ENCODE peak calls at places on chromosomes 5 and 9, in seven cellular contexts. H is ovary, I is heart left ventricle, C is HCT116, T is IMR-90, V is HepG2, M is body of pancreas. B is an unnamed sample.

GRCh38 chr5:159059722-159060121 is 40.0 kb downstream of the EBF1 start:
- DNase-seq in I (no peak), T (no peak), C (no peak), H (no peak), M (no peak), V (no peak), B (no peak)

GRCh38 chr9:134384811-134385479 is 58.7 kb downstream of the RXRA start:
- DNase-seq in M (no peak), C (no peak), H (no peak), T (no peak), I (no peak), V (no peak), B (peak; percentile 70)

GRCh38 chr9:123955637-123956036 is 25.7 kb upstream of the DENND1A start:
- DNase-seq in M (no peak), I (no peak), T (no peak), V (no peak), H (no peak), C (no peak), B (no peak)

GRCh38 chr9:11735391-11735790 is 957.8 kb upstream of the TYRP1 start:
- DNase-seq in V (no peak), M (no peak), T (no peak), H (no peak), C (no peak), I (no peak), B (no peak)

GRCh38 chr9:81650836-81651545 is 38.4 kb downstream of the TLE1 start:
- DNase-seq in T (no peak), H (no peak), I (no peak), C (no peak), M (no peak), V (no peak), B (no peak)

GRCh38 chr5:97797994-97798451 is 615.0 kb upstream of the RIOK2 start:
- DNase-seq in H (no peak), I (no peak), M (no peak), V (no peak), C (no peak), T (no peak), B (no peak)

GRCh38 chr5:81749562-81750307 is 1.2 kb downstream of the SSBP2 start:
- DNase-seq in V (no peak), I (peak; percentile 51), C (no peak), T (peak; percentile 17), M (peak; percentile 21), H (peak; percentile 71), B (peak; percentile 44)

GRCh38 chr9:91465420-91465819 is 41.8 kb upstream of the NFIL3 start:
- DNase-seq in V (no peak), M (no peak), H (no peak), C (no peak), T (peak; percentile 67), I (no peak), B (no peak)

GRCh38 chr9:21856301-21857094 is 54.1 kb downstream of the MTAP start:
- DNase-seq in H (no peak), T (peak; percentile 51), I (no peak), M (peak; percentile 54), V (peak; percentile 33), C (no peak), B (no peak)

GRCh38 chr5:80937591-80937990 is 22.6 kb upstream of the RASGRF2 start:
- DNase-seq in V (no peak), T (peak; percentile 31), H (no peak), I (no peak), M (no peak), C (no peak), B (no peak)

GRCh38 chr5:88683506-88684135 is 199.4 kb downstream of the MEF2C start:
- DNase-seq in C (no peak), V (peak; percentile 5), T (no peak), I (no peak), H (no peak), M (no peak), B (no peak)

GRCh38 chr5:51829226-51829625 is 446.0 kb downstream of the ISL1 start:
- DNase-seq in M (no peak), H (no peak), V (no peak), C (no peak), I (no peak), T (no peak), B (no peak)

GRCh38 chr5:14742427-14743010 is 78.0 kb downstream of the OTULIN start:
- DNase-seq in V (no peak), T (no peak), I (no peak), C (no peak), H (no peak), M (no peak), B (no peak)

DNA sequence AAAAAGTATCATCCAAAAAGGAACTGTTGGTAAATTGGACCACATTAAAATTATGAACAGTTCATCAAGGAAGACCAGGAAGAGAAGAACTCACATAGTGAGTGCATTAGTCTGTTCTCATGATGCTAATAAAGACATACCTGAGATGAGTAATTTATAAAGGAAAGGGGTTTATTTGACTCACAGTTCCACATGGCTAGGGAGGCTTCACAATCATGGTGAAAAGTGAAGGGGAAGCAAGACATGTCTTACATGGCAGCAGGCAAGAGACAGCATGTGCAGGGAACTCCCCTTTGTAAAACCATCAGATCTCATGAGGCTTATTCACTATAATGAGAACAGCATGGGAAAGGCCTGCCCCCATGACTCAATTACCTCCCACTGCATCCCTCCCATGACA is 135.9 kb upstream of the MAN2A1 start:
- DNase-seq in C (no peak), H (no peak), M (no peak), V (no peak), T (no peak), I (no peak), B (no peak)
- TF ChIP-seq POLR2A in C (no peak), H (no peak), M (no peak), V (no peak), T (no peak), I (no peak), B (no peak)

GRCh38 chr9:10438955-10439354 is 173.8 kb downstream of the PTPRD start:
- DNase-seq in I (no peak), H (no peak), T (no peak), C (no peak), M (no peak), V (no peak), B (no peak)

GRCh38 chr9:10447036-10447435 is 165.8 kb downstream of the PTPRD start:
- DNase-seq in T (no peak), H (no peak), I (no peak), C (no peak), V (no peak), M (no peak), B (no peak)

DNA sequence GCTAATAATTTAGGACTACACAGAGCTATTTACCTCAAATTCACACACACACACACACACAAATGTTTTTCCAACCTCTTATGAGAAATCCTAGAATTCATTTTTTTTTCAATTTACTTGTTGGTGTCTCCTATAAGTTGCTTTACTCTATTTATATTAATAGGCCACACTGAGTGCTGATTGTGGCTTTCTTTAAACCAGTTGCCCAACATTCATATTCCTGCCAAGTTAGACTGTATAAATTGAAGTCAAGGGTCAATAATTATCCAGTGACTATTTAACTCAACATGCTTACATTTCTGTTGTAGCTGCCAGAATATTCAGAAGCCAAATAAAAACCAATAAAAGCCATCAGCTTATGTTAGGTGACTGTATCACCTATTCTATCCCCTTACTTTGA is 169.0 kb downstream of the PTPRD start:
- DNase-seq in H (no peak), T (no peak), I (no peak), C (no peak), V (no peak), M (no peak), B (no peak)
- TF ChIP-seq POLR2A in H (no peak), T (no peak), I (no peak), C (no peak), V (no peak), M (no peak), B (no peak)

DNA sequence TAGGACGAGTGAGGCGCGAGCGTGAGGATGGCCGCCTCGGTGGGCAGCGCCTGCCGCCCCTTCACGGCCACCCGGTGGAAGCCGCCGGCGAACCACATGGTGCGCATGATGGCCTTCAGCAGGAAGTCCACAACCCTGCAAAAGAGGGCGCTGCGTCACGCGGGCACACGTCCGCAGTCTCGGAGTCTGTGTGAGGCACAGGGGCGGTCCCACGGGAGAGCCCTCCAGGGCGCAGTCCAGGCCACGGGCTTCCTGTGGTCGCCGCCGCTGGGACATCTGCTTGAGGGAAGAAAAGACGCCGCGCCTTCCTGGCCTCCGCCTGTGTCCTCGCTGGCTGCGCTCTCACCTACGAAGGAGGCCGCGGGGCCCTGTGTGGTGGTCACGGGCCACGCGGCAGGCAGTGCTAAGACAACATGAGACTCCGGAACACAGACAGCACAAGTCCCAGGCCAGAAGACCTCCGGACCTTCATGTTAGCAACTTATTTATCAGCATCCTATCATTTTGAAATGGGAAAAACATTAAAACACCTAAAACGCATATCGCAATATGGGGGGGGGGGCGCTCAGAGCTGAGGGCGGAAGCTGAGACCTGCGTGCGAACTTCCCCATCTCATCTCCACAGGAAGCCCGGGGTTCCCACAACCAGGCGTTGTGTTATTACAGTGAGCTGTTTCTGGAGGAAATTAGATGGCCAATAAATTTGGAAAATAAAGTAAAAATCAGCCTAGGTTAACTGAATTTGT is 28.8 kb downstream of the LPCAT1 start:
- DNase-seq in M (peak; percentile 53), V (no peak), I (no peak), H (no peak), C (no peak), T (no peak), B (no peak)
- TF ChIP-seq POLR2A in M (no peak), V (no peak), I (no peak), H (no peak), C (no peak), T (no peak), B (no peak)

GRCh38 chr9:99226054-99226453 is 4.0 kb downstream of the SEC61B start:
- DNase-seq in M (no peak), H (no peak), I (no peak), T (no peak), V (no peak), C (no peak), B (no peak)

GRCh38 chr9:99224445-99224844 is 2.4 kb downstream of the SEC61B start:
- DNase-seq in I (no peak), M (no peak), H (no peak), V (no peak), T (no peak), C (no peak), B (no peak)

GRCh38 chr9:99221266-99221622 is 498 bp downstream of the ALG2 start:
- DNase-seq in I (no peak), T (no peak), C (no peak), M (no peak), H (no peak), V (no peak), B (peak; percentile 17)

GRCh38 chr9:99222416-99223280 is 566 bp downstream of the SEC61B start:
- DNase-seq in M (peak; percentile 27), C (no peak), I (no peak), V (no peak), T (peak; percentile 36), H (no peak), B (no peak)

DNA sequence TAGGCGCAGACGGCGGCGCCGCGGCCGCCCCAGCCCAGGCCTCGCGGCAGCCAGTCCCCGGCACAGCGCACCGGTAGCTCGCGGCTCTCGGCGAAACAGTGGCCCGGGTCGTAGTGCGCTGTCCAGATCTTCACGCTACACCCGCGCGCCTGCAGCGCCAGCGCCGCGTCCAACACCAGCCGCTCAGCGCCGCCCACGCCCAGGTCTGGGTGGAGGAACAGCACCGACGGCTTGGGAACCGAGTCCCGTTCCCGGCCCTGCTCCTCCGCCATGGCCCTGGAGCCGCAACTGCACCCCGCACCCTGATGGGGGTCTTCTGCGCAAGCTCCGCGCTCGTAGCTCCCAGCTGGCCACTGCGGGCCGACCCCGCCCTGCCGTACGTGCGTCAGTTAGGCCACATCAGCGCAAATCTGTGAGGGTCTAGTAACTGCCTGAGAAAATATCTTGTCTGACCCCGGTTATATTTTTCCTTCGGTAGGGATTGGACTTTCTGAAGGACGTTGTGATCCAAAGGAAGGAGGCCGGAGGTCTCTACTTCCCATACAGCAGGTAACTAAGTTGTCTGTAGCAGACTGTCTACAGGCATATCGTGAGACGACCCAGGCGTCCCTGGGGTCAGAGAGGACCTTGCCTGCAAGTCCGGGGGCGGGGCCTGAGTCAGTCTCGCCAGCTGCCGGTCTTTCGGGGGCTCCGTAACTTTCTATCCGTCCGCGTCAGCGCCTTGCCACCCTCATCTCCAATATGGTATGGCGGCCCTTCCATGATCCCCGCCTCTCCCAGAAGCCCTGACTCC is at the start of the genes ALG2 and SEC61B:
- DNase-seq in I (peak; percentile 97), V (peak; percentile 90), C (peak; percentile 88), T (peak; percentile 96), M (peak; percentile 95), H (peak; percentile 96), B (peak; percentile 98)
- TF ChIP-seq POLR2A in I (peak; percentile 95), V (peak; percentile 96), C (peak; percentile 89), T (peak; percentile 96), M (peak; percentile 94), H (peak; percentile 69), B (peak; percentile 98)